ENCODE peak calls at places on chromosomes 13 and 19, in five cellular contexts. E, P, B, X and S are unnamed samples.

GRCh38 chr19:12955996-12956395 is 1.0 kb downstream of the GADD45GIP1 start:
- DNase-seq in E (no peak), P (no peak), B (no peak), X (no peak), S (no peak)

GRCh38 chr19:37551123-37551993 is 43.2 kb downstream of the ZNF571 start:
- DNase-seq in E (no peak), P (no peak), B (peak), X (no peak), S (no peak)

GRCh38 chr13:34571716-34572115 is 370.4 kb upstream of the NBEA start:
- DNase-seq in E (no peak), P (no peak), B (no peak), X (no peak), S (no peak)

GRCh38 chr13:84821261-84821660 is 939.0 kb upstream of the SLITRK1 start:
- DNase-seq in E (no peak), P (no peak), B (no peak), X (no peak), S (peak)

GRCh38 chr13:27854606-27855005 is 62.3 kb downstream of the GSX1 start:
- DNase-seq in E (no peak), P (no peak), B (no peak), X (no peak), S (no peak)

GRCh38 chr13:29362849-29363604 is 232.5 kb downstream of the SLC7A1 start:
- DNase-seq in E (peak), P (peak), B (peak), X (peak), S (peak)

GRCh38 chr13:113785051-113786010 is 26.3 kb downstream of the TMEM255B start:
- DNase-seq in E (no peak), P (no peak), B (no peak), X (no peak), S (no peak)

GRCh38 chr13:105804561-105805190 is 730.8 kb downstream of the EFNB2 start:
- DNase-seq in E (no peak), P (no peak), B (no peak), X (no peak), S (no peak)

GRCh38 chr13:28494537-28494860 is 429 bp downstream of the FLT1 start:
- DNase-seq in E (no peak), P (no peak), B (no peak), X (no peak), S (peak)

DNA sequence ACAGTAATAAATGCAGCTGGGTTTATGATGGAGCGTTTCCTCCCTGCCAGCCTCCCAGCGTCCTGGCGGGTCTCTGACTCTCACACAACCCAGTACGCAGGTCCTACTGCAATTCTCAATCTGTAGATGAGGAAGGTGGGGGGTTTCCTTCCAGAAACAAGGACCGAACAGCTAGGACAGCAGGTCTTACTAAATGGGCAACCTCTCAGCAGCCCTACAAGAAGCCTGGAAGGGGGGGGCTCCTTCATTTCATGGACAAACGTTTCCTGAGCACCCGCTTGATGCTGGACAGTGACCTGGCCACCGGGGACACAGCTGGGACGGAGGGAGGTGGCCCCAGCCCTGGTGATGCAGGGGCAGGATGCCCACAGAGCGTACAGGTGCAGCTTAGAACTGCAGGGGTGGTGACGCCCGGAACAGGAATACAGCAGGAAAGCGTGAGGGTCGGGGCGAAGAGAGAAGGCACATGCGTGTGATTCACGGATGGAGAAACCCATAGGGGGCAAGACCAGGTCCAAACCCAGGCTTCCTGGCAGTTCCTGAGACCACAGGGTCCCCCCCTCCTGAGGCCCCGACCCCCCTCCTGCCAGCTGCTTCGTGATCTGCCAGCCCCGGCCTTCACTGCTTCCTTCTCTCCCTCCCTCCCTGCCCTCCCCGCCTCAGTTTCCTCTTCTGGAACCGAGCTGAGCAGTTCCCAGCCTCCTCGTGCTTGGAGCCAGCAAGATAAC is 732 bp upstream of the C2CD4C start:
- DNase-seq in E (no peak), P (no peak), B (no peak), X (no peak), S (no peak)
- TF ChIP-seq SUZ12 in E (no peak), P (no peak), B (no peak), X (no peak), S (no peak)

GRCh38 chr13:94324409-94325147 is 154.9 kb downstream of the DCT start:
- DNase-seq in E (no peak), P (no peak), B (no peak), X (no peak), S (no peak)
- TF ChIP-seq SUZ12 in E (no peak), P (no peak), B (no peak), X (no peak), S (no peak)

GRCh38 chr13:43730642-43731041 is 56.1 kb downstream of the ENOX1 start:
- DNase-seq in E (no peak), P (no peak), B (no peak), X (no peak), S (no peak)
- TF ChIP-seq SUZ12 in E (no peak), P (no peak), B (no peak), X (no peak), S (no peak)

DNA sequence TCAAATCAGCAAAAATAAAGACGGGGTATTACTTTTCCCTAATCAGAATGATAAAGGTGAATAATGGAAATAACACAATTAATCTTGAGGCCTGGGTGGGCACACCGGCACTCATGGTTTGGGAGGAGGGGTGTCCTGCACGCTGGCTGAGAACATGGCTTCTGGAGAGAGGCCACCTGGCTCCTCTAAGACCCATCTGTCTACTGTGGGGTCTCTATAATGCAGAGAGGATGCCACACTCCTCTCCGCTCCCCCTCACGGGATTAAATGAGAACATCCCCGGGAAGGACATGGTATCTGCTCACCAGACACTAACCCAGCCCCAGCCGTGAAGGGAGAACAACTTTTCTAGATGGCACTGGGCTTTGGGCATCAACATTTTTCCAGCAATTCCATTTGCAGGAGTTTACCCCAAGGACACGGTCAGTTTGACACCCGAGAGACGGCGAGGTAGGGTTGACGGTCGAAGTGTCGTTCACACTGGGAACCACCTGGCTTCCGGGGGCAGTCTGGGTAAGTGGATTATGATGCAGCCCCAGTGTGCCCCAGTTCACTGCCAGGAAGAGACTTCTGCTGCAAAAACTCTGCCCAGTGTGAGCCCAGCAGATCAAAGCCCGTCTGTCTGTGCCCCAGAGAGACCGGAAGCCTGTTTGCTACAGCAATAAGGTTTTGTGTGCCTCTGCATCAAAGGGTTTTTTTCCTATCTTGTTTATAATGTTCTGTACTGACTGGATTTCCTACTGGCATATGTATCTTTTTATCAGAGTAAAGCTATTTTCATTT is 56.6 kb downstream of the CEBPG start:
- DNase-seq in E (no peak), P (no peak), B (no peak), X (no peak), S (no peak)
- TF ChIP-seq SUZ12 in E (no peak), P (no peak), B (no peak), X (no peak), S (no peak)

GRCh38 chr13:74920945-74921725 is 560.8 kb downstream of the TBC1D4 start:
- DNase-seq in E (no peak), P (no peak), B (no peak), X (no peak), S (no peak)

GRCh38 chr13:74922963-74923362 is 559.0 kb downstream of the TBC1D4 start:
- DNase-seq in E (no peak), P (no peak), B (no peak), X (no peak), S (no peak)

GRCh38 chr13:74919914-74920313 is 562.1 kb downstream of the TBC1D4 start:
- DNase-seq in E (no peak), P (no peak), B (no peak), X (no peak), S (no peak)

DNA sequence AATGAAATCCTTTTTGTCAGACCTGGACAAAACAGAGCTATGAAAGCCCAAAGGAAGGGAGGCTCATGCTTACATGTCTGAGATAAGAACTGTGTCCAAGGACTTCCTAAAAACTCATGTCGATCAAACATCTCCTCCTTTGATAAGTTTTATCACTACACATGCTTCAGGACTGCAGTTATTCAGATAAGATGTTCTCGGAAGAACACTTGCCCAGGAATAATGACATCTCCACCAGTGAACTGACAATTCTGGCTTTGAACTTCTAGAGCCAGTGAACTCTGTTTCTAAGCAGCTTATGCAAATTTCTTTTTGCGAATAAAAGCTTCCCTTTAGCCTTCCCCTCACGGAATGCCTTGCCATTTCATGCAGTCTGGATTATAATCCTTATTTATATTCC is 561.6 kb downstream of the TBC1D4 start:
- DNase-seq in E (no peak), P (no peak), B (no peak), X (no peak), S (no peak)
- TF ChIP-seq SUZ12 in E (no peak), P (no peak), B (no peak), X (no peak), S (no peak)